ENCODE peak calls at places on chromosomes 2 and 18, in ten cellular contexts. L is putamen; Z is hepatic stellate cell; V is kidney; D is stromal cell of bone marrow; K is cerebellum; U is GM18507; B is A172; P is lung microvascular endothelial cell; G is CD4-positive, CD25-positive, alpha-beta regulatory T cell. H is an unnamed sample.

GRCh38 chr2:86031606-86032005 is 74.1 kb downstream of the POLR1A start:
- DNase-seq in L (no peak), G (no peak), B (no peak), D (no peak), P (no peak), Z (no peak), V (no peak), U (no peak), K (no peak), H (no peak)

GRCh38 chr2:238238766-238239551 is 879 bp downstream of the HES6 start:
- DNase-seq in U (no peak), K (no peak), P (no peak), G (peak; percentile 33), Z (no peak), B (no peak), L (no peak), V (peak; percentile 79), D (no peak), H (no peak)

GRCh38 chr2:78992451-78992806 is 33.1 kb upstream of the REG3G start:
- DNase-seq in P (no peak), U (no peak), D (no peak), G (no peak), B (no peak), K (no peak), L (peak; percentile 37), V (no peak), Z (peak; percentile 15), H (peak; percentile 37)

GRCh38 chr2:16553222-16553621 is 112.4 kb downstream of the CYRIA start:
- DNase-seq in U (no peak), G (no peak), L (peak; percentile 21), Z (no peak), K (peak; percentile 17), B (peak; percentile 41), D (peak; percentile 18), V (no peak), P (peak; percentile 66), H (peak; percentile 18)

GRCh38 chr2:36960005-36960675 is 6.2 kb downstream of the STRN start:
- DNase-seq in V (no peak), P (no peak), Z (no peak), G (no peak), U (no peak), K (no peak), D (no peak), B (no peak), L (no peak), H (no peak)

GRCh38 chr2:17762457-17762856 is 8.5 kb downstream of the GEN1 start:
- DNase-seq in P (no peak), U (no peak), L (no peak), Z (no peak), G (no peak), D (no peak), K (no peak), V (no peak), B (no peak), H (no peak)

GRCh38 chr2:121897335-121897970 is 142.0 kb downstream of the TSN start:
- DNase-seq in V (no peak), D (no peak), G (no peak), P (peak; percentile 54), B (peak; percentile 43), K (no peak), L (no peak), U (peak; percentile 12), Z (peak; percentile 75), H (peak; percentile 59)

GRCh38 chr2:162085090-162085891 is 11.3 kb upstream of the DPP4 start:
- DNase-seq in K (no peak), L (no peak), P (peak; percentile 12), V (no peak), B (peak; percentile 86), D (peak; percentile 74), G (no peak), U (no peak), Z (peak; percentile 34), H (peak; percentile 81)

GRCh38 chr2:127382836-127383235 is 4.9 kb downstream of the MAP3K2 start:
- DNase-seq in V (no peak), G (no peak), D (no peak), K (no peak), L (no peak), U (no peak), Z (no peak), B (no peak), P (no peak), H (no peak)

GRCh38 chr2:40034198-40034597 is 255.1 kb upstream of the THUMPD2 start:
- DNase-seq in Z (peak; percentile 11), K (no peak), U (no peak), P (peak; percentile 66), D (peak; percentile 68), B (peak; percentile 90), G (no peak), L (no peak), V (no peak), H (no peak)

GRCh38 chr18:39842042-39842791 is 2112.8 kb upstream of the PIK3C3 start:
- DNase-seq in L (no peak), B (no peak), U (no peak), P (peak; percentile 1), D (no peak), V (no peak), Z (no peak), G (no peak), K (no peak), H (no peak)

GRCh38 chr18:44839239-44839666 is 158.6 kb downstream of the SETBP1 start:
- DNase-seq in V (peak; percentile 87), Z (peak; percentile 55), G (peak; percentile 5), P (peak; percentile 16), B (peak; percentile 39), U (peak; percentile 52), D (peak; percentile 28), L (peak; percentile 58), K (no peak), H (peak; percentile 53)

GRCh38 chr2:137229834-137230233 is 464.5 kb downstream of the THSD7B start:
- DNase-seq in B (no peak), G (no peak), V (no peak), Z (no peak), D (no peak), U (no peak), L (no peak), K (no peak), P (no peak), H (no peak)

GRCh38 chr18:24227976-24228660 is 89.3 kb downstream of the CABYR start:
- DNase-seq in D (no peak), G (no peak), B (peak; percentile 86), Z (no peak), P (no peak), V (no peak), L (no peak), U (no peak), K (no peak), H (peak; percentile 80)

GRCh38 chr2:118177932-118178331 is 89.7 kb downstream of the INSIG2 start:
- DNase-seq in V (no peak), G (no peak), B (peak; percentile 99), U (no peak), Z (no peak), P (no peak), L (no peak), D (no peak), K (no peak), H (no peak)

GRCh38 chr2:12340164-12340563 is 376.6 kb upstream of the TRIB2 start:
- DNase-seq in P (peak; percentile 4), B (peak; percentile 38), U (no peak), V (no peak), L (no peak), G (no peak), Z (peak; percentile 45), K (no peak), D (peak; percentile 61), H (no peak)

GRCh38 chr2:68448671-68449394 is 18.3 kb downstream of the FBXO48 start:
- DNase-seq in B (no peak), G (no peak), P (no peak), Z (no peak), D (no peak), K (no peak), V (no peak), L (no peak), U (no peak), H (no peak)

GRCh38 chr2:120253021-120253882 is 600 bp downstream of the RALB start:
- DNase-seq in G (peak; percentile 44), L (peak; percentile 74), V (peak; percentile 95), B (peak; percentile 80), P (peak; percentile 78), Z (peak; percentile 89), D (peak; percentile 57), U (peak; percentile 40), K (peak; percentile 66), H (peak; percentile 82)

GRCh38 chr2:134231965-134232340 is 21.9 kb upstream of the MGAT5 start:
- DNase-seq in B (peak; percentile 28), Z (peak; percentile 18), P (peak; percentile 17), G (no peak), V (no peak), L (no peak), U (no peak), D (no peak), K (no peak), H (peak; percentile 57)

GRCh38 chr2:214856116-214856515 is 46.6 kb upstream of the BARD1 start:
- DNase-seq in L (no peak), B (no peak), Z (peak; percentile 12), K (no peak), D (no peak), G (no peak), U (no peak), P (no peak), V (no peak), H (no peak)

GRCh38 chr18:910247-910646 is 5.6 kb downstream of the ADCYAP1 start:
- DNase-seq in K (no peak), P (no peak), L (no peak), B (no peak), G (no peak), U (no peak), D (no peak), V (no peak), Z (no peak), H (no peak)

GRCh38 chr2:136065384-136065783 is 52.6 kb downstream of the CXCR4 start:
- DNase-seq in P (no peak), U (no peak), D (no peak), V (no peak), Z (no peak), L (no peak), G (no peak), B (peak; percentile 70), K (no peak), H (no peak)

GRCh38 chr18:8389391-8390340 is 219.6 kb upstream of the RAB12 start:
- DNase-seq in U (no peak), P (peak; percentile 82), Z (peak; percentile 73), V (no peak), G (no peak), B (peak; percentile 67), L (peak; percentile 59), D (peak; percentile 45), K (no peak), H (peak; percentile 86)

H was measured in PC-3.